ENCODE peak calls at places on chromosomes 7 and 10, in six cellular contexts. One of them, this sample, is unnamed.

GRCh38 chr7:67842571-67842970 is 845.9 kb downstream of the TYW1 start:
- DNase-seq in mammary epithelial cell: no peak
- DNase-seq in neural crest cell: no peak
- DNase-seq in heart left ventricle: no peak
- DNase-seq in HCT116: no peak
- DNase-seq in fibroblast of pulmonary artery: no peak
- DNase-seq in this sample: no peak

GRCh38 chr10:59898125-59898835 is 8.1 kb downstream of the CCDC6 start:
- DNase-seq in neural crest cell: no peak
- DNase-seq in fibroblast of pulmonary artery: no peak
- DNase-seq in mammary epithelial cell: no peak
- DNase-seq in HCT116: no peak
- DNase-seq in heart left ventricle: no peak
- DNase-seq in this sample: no peak

GRCh38 chr7:2596636-2597635 is 34.9 kb upstream of the TTYH3 start:
- DNase-seq in HCT116: no peak
- DNase-seq in mammary epithelial cell: no peak
- DNase-seq in neural crest cell: no peak
- DNase-seq in heart left ventricle: no peak
- DNase-seq in fibroblast of pulmonary artery: no peak
- DNase-seq in this sample: no peak

GRCh38 chr7:65448824-65449504 is 75.3 kb downstream of the ZNF92 start:
- DNase-seq in mammary epithelial cell: peak; percentile 93
- DNase-seq in HCT116: no peak
- DNase-seq in fibroblast of pulmonary artery: peak; percentile 70
- DNase-seq in heart left ventricle: no peak
- DNase-seq in neural crest cell: no peak
- DNase-seq in this sample: no peak

GRCh38 chr7:37357277-37357996 is 91.2 kb downstream of the ELMO1 start:
- DNase-seq in neural crest cell: no peak
- DNase-seq in mammary epithelial cell: no peak
- DNase-seq in fibroblast of pulmonary artery: no peak
- DNase-seq in heart left ventricle: no peak
- DNase-seq in HCT116: no peak
- DNase-seq in this sample: no peak

GRCh38 chr7:73879977-73880681 is 19.2 kb downstream of the TMEM270 start:
- DNase-seq in neural crest cell: no peak
- DNase-seq in heart left ventricle: peak; percentile 78
- DNase-seq in HCT116: no peak
- DNase-seq in fibroblast of pulmonary artery: peak; percentile 31
- DNase-seq in mammary epithelial cell: no peak
- DNase-seq in this sample: no peak

GRCh38 chr10:12703813-12704212 is 297.7 kb downstream of the CCDC3 start:
- DNase-seq in neural crest cell: no peak
- DNase-seq in HCT116: no peak
- DNase-seq in mammary epithelial cell: peak; percentile 73
- DNase-seq in fibroblast of pulmonary artery: peak; percentile 75
- DNase-seq in heart left ventricle: no peak
- DNase-seq in this sample: no peak

GRCh38 chr7:21942955-21943354 is 2.7 kb downstream of the CDCA7L start:
- DNase-seq in fibroblast of pulmonary artery: no peak
- DNase-seq in neural crest cell: no peak
- DNase-seq in mammary epithelial cell: no peak
- DNase-seq in heart left ventricle: no peak
- DNase-seq in HCT116: no peak
- DNase-seq in this sample: no peak

GRCh38 chr7:151166629-151167196 is 781 bp downstream of the GBX1 start:
- DNase-seq in fibroblast of pulmonary artery: no peak
- DNase-seq in heart left ventricle: no peak
- DNase-seq in mammary epithelial cell: no peak
- DNase-seq in HCT116: no peak
- DNase-seq in neural crest cell: no peak
- DNase-seq in this sample: no peak

GRCh38 chr10:36073796-36074345 is 431.8 kb upstream of the FZD8 start:
- DNase-seq in heart left ventricle: no peak
- DNase-seq in HCT116: no peak
- DNase-seq in mammary epithelial cell: peak; percentile 49
- DNase-seq in neural crest cell: no peak
- DNase-seq in fibroblast of pulmonary artery: no peak
- DNase-seq in this sample: no peak

GRCh38 chr7:3028071-3028766 is 15.4 kb downstream of the CARD11 start:
- DNase-seq in fibroblast of pulmonary artery: peak; percentile 56
- DNase-seq in neural crest cell: no peak
- DNase-seq in heart left ventricle: no peak
- DNase-seq in mammary epithelial cell: peak; percentile 72
- DNase-seq in HCT116: no peak
- DNase-seq in this sample: peak; percentile 79

GRCh38 chr7:16419859-16420258 is 1.5 kb downstream of the CRPPA start:
- DNase-seq in HCT116: no peak
- DNase-seq in neural crest cell: no peak
- DNase-seq in mammary epithelial cell: no peak
- DNase-seq in fibroblast of pulmonary artery: no peak
- DNase-seq in heart left ventricle: no peak
- DNase-seq in this sample: peak; percentile 12

GRCh38 chr10:102514487-102515311 is 10.9 kb downstream of the SUFU start:
- DNase-seq in mammary epithelial cell: no peak
- DNase-seq in fibroblast of pulmonary artery: no peak
- DNase-seq in neural crest cell: no peak
- DNase-seq in heart left ventricle: no peak
- DNase-seq in HCT116: no peak
- DNase-seq in this sample: no peak

DNA sequence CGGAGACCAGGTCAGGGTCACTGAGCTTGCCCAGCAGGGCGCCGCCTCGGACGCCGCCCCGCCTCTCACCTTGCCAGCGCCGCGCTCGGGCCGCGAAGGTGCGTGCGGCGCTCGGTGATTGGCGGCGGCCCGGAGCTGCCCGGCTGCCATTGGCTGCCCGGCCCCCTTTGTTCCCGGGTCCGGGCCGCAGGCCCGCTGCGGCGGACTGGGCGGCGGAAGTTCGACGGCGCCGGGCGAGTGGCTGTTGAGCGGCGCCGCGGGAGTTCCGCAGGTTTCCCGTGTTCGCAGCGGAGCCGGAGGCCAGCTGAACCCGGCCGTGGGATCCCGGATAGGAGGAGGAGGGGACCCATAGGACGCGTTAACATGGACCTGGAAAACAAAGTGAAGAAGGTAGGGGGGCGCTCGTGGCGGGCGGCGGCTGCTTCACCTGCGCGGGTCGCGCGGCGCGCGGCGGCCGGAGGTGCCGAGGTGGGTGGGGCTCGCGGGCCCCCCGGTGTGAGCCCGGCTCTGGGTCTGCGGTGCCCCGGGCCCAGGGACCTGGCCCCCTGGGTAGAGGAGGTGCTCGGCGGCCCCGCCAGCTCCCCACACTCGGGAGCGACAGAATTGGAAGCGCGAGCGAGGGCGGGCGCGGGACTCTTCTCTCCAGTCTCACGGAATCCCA is at the start of gene TES:
- DNase-seq in mammary epithelial cell: peak; percentile 82
- DNase-seq in fibroblast of pulmonary artery: peak; percentile 66
- DNase-seq in heart left ventricle: peak; percentile 88
- DNase-seq in neural crest cell: peak; percentile 48
- DNase-seq in HCT116: peak; percentile 70
- DNase-seq in this sample: peak; percentile 72
- TF ChIP-seq CTCF in mammary epithelial cell: no peak
- TF ChIP-seq CTCF in fibroblast of pulmonary artery: no peak
- TF ChIP-seq CTCF in heart left ventricle: no peak
- TF ChIP-seq CTCF in neural crest cell: no peak
- TF ChIP-seq CTCF in HCT116: no peak
- TF ChIP-seq CTCF in this sample: no peak

GRCh38 chr10:74991435-74991834 is 120.0 kb upstream of the SAMD8 start:
- DNase-seq in mammary epithelial cell: peak; percentile 53
- DNase-seq in neural crest cell: no peak
- DNase-seq in HCT116: peak; percentile 50
- DNase-seq in heart left ventricle: no peak
- DNase-seq in fibroblast of pulmonary artery: peak; percentile 26
- DNase-seq in this sample: peak; percentile 19
- TF ChIP-seq CTCF in mammary epithelial cell: peak; percentile 49
- TF ChIP-seq CTCF in neural crest cell: peak; percentile 65
- TF ChIP-seq CTCF in HCT116: peak; percentile 50
- TF ChIP-seq CTCF in heart left ventricle: no peak
- TF ChIP-seq CTCF in fibroblast of pulmonary artery: peak; percentile 45
- TF ChIP-seq CTCF in this sample: peak; percentile 71

GRCh38 chr7:139827042-139827441 is 2.0 kb upstream of the TBXAS1 start:
- DNase-seq in neural crest cell: no peak
- DNase-seq in mammary epithelial cell: no peak
- DNase-seq in fibroblast of pulmonary artery: no peak
- DNase-seq in HCT116: peak; percentile 7
- DNase-seq in heart left ventricle: no peak
- DNase-seq in this sample: peak; percentile 34
- TF ChIP-seq CTCF in neural crest cell: no peak
- TF ChIP-seq CTCF in mammary epithelial cell: no peak
- TF ChIP-seq CTCF in fibroblast of pulmonary artery: no peak
- TF ChIP-seq CTCF in HCT116: peak; percentile 27
- TF ChIP-seq CTCF in heart left ventricle: no peak
- TF ChIP-seq CTCF in this sample: no peak

GRCh38 chr10:52308251-52309031 is 5.6 kb upstream of the DKK1 start:
- DNase-seq in heart left ventricle: peak; percentile 65
- DNase-seq in neural crest cell: peak; percentile 65
- DNase-seq in HCT116: no peak
- DNase-seq in fibroblast of pulmonary artery: peak; percentile 88
- DNase-seq in mammary epithelial cell: peak; percentile 45
- DNase-seq in this sample: peak; percentile 51
- TF ChIP-seq CTCF in heart left ventricle: peak; percentile 78
- TF ChIP-seq CTCF in neural crest cell: peak; percentile 91
- TF ChIP-seq CTCF in HCT116: peak; percentile 39
- TF ChIP-seq CTCF in fibroblast of pulmonary artery: peak; percentile 71
- TF ChIP-seq CTCF in mammary epithelial cell: peak; percentile 46
- TF ChIP-seq CTCF in this sample: peak; percentile 57

GRCh38 chr10:70052462-70053211 is at the start of gene MACROH2A2:
- DNase-seq in heart left ventricle: peak; percentile 73
- DNase-seq in neural crest cell: peak; percentile 69
- DNase-seq in mammary epithelial cell: peak; percentile 72
- DNase-seq in fibroblast of pulmonary artery: peak; percentile 64
- DNase-seq in HCT116: peak; percentile 47
- DNase-seq in this sample: peak; percentile 27
- TF ChIP-seq CTCF in heart left ventricle: peak; percentile 53
- TF ChIP-seq CTCF in neural crest cell: peak; percentile 60
- TF ChIP-seq CTCF in mammary epithelial cell: peak; percentile 19
- TF ChIP-seq CTCF in fibroblast of pulmonary artery: peak; percentile 44
- TF ChIP-seq CTCF in HCT116: peak; percentile 42
- TF ChIP-seq CTCF in this sample: peak; percentile 15

GRCh38 chr7:90763108-90763507 is 167.0 kb downstream of the CDK14 start:
- DNase-seq in mammary epithelial cell: no peak
- DNase-seq in heart left ventricle: no peak
- DNase-seq in HCT116: no peak
- DNase-seq in neural crest cell: no peak
- DNase-seq in fibroblast of pulmonary artery: no peak
- DNase-seq in this sample: no peak

GRCh38 chr7:90758933-90759562 is 162.9 kb downstream of the CDK14 start:
- DNase-seq in HCT116: no peak
- DNase-seq in fibroblast of pulmonary artery: no peak
- DNase-seq in heart left ventricle: no peak
- DNase-seq in mammary epithelial cell: no peak
- DNase-seq in neural crest cell: no peak
- DNase-seq in this sample: no peak

GRCh38 chr7:90760892-90761291 is 164.8 kb downstream of the CDK14 start:
- DNase-seq in heart left ventricle: no peak
- DNase-seq in fibroblast of pulmonary artery: no peak
- DNase-seq in neural crest cell: no peak
- DNase-seq in mammary epithelial cell: no peak
- DNase-seq in HCT116: no peak
- DNase-seq in this sample: no peak

GRCh38 chr7:90761584-90761983 is 165.5 kb downstream of the CDK14 start:
- DNase-seq in heart left ventricle: no peak
- DNase-seq in mammary epithelial cell: no peak
- DNase-seq in fibroblast of pulmonary artery: no peak
- DNase-seq in neural crest cell: no peak
- DNase-seq in HCT116: no peak
- DNase-seq in this sample: no peak

GRCh38 chr7:90759752-90760151 is 163.6 kb downstream of the CDK14 start:
- DNase-seq in fibroblast of pulmonary artery: no peak
- DNase-seq in neural crest cell: no peak
- DNase-seq in heart left ventricle: no peak
- DNase-seq in HCT116: no peak
- DNase-seq in mammary epithelial cell: no peak
- DNase-seq in this sample: no peak
- TF ChIP-seq CTCF in fibroblast of pulmonary artery: no peak
- TF ChIP-seq CTCF in neural crest cell: no peak
- TF ChIP-seq CTCF in heart left ventricle: no peak
- TF ChIP-seq CTCF in HCT116: no peak
- TF ChIP-seq CTCF in mammary epithelial cell: no peak
- TF ChIP-seq CTCF in this sample: no peak